ENCODE peak calls at places on chromosomes 4 and X, in nine cellular contexts. S is T-helper 1 cell; Y is HT1080; B is activated CD8-positive, alpha-beta memory T cell treated with anti-CD3 and anti-CD28 coated beads, Interleukin-2, amount 50 U/mL, for 48 hours; M is anterior cingulate cortex; E is stromal cell of bone marrow; X is endothelial cell; W is fibroblast of the aortic adventitia; V is NT2/D1. C is an unnamed sample.

GRCh38 chr4:8914461-8915171 is 43.0 kb upstream of the HMX1 start:
- DNase-seq in W (no peak), V (no peak), S (no peak), M (no peak), X (no peak), E (no peak), B (no peak), Y (no peak), C (no peak)

GRCh38 chr4:149928507-149928906 is 112.9 kb upstream of the IQCM start:
- DNase-seq in M (no peak), Y (no peak), B (no peak), W (no peak), E (no peak), X (no peak), S (no peak), V (no peak), C (no peak)

GRCh38 chr4:78720994-78721677 is 55.0 kb upstream of the BMP2K start:
- DNase-seq in B (peak; percentile 53), X (no peak), V (no peak), W (no peak), Y (no peak), S (no peak), M (no peak), E (no peak), C (no peak)

GRCh38 chr4:65791807-65792308 is 121.6 kb upstream of the EPHA5 start:
- DNase-seq in V (no peak), B (no peak), M (no peak), X (no peak), S (no peak), Y (peak; percentile 55), W (peak; percentile 55), E (no peak), C (peak; percentile 16)

GRCh38 chr4:117327491-117327890 is 242.1 kb upstream of the TRAM1L1 start:
- DNase-seq in E (no peak), B (no peak), S (no peak), V (no peak), M (no peak), X (no peak), W (no peak), Y (no peak), C (no peak)

GRCh38 chr4:148481644-148482043 is 39.4 kb upstream of the NR3C2 start:
- DNase-seq in V (no peak), W (no peak), X (no peak), Y (no peak), B (no peak), E (no peak), M (no peak), S (no peak), C (no peak)

GRCh38 chr4:182179105-182179504 is 64.1 kb upstream of the TENM3 start:
- DNase-seq in Y (peak; percentile 63), E (peak; percentile 26), B (no peak), W (peak; percentile 42), V (peak; percentile 18), M (no peak), S (no peak), X (no peak), C (peak; percentile 77)

GRCh38 chrX:18893536-18893935 is 90.4 kb downstream of the PHKA2 start:
- DNase-seq in B (no peak), V (no peak), X (no peak), Y (no peak), M (no peak), S (no peak), E (no peak), W (no peak), C (no peak)

GRCh38 chr4:36255575-36255974 is 11.3 kb upstream of the ARAP2 start:
- DNase-seq in W (no peak), M (no peak), S (peak; percentile 59), E (no peak), B (no peak), X (no peak), Y (no peak), V (no peak), C (no peak)

GRCh38 chrX:115344885-115345653 is 55.6 kb downstream of the LUZP4 start:
- DNase-seq in X (peak; percentile 22), B (no peak), V (peak; percentile 81), E (peak; percentile 94), W (peak; percentile 97), M (peak; percentile 66), Y (peak; percentile 92), S (no peak), C (peak; percentile 95)

GRCh38 chr4:173181769-173182374 is 13.3 kb downstream of the GALNT7 start:
- DNase-seq in B (no peak), S (no peak), X (no peak), Y (peak; percentile 81), E (peak; percentile 57), W (peak; percentile 68), V (no peak), M (no peak), C (peak; percentile 79)

GRCh38 chr4:150782311-150782710 is 200.4 kb downstream of the MAB21L2 start:
- DNase-seq in E (no peak), Y (peak; percentile 37), X (no peak), M (no peak), V (no peak), B (no peak), W (peak; percentile 13), S (no peak), C (no peak)

GRCh38 chr4:75561789-75562188 is 5.9 kb downstream of the ODAPH start:
- DNase-seq in M (no peak), E (no peak), V (peak; percentile 27), Y (peak; percentile 15), X (no peak), B (no peak), W (no peak), S (no peak), C (no peak)

GRCh38 chr4:118867311-118868067 is 21.2 kb upstream of the SYNPO2 start:
- DNase-seq in V (no peak), S (no peak), M (no peak), W (peak; percentile 82), B (no peak), Y (no peak), X (no peak), E (no peak), C (peak; percentile 73)

GRCh38 chrX:6644411-6644810 is 109.5 kb upstream of the VCX3A start:
- DNase-seq in B (no peak), S (no peak), V (peak; percentile 9), W (no peak), X (no peak), M (no peak), Y (peak; percentile 4), E (no peak), C (no peak)

GRCh38 chr4:136864580-136865185 is 667.6 kb downstream of the PCDH18 start:
- DNase-seq in V (peak; percentile 42), E (peak; percentile 67), X (peak; percentile 56), Y (peak; percentile 63), W (peak; percentile 89), M (no peak), S (no peak), B (no peak), C (peak; percentile 79)

GRCh38 chrX:85851418-85851817 is 195.9 kb downstream of the CHM start:
- DNase-seq in E (no peak), B (no peak), W (no peak), M (no peak), S (no peak), V (no peak), Y (no peak), X (peak; percentile 3), C (peak; percentile 5)

GRCh38 chrX:109886122-109886761 is 116.7 kb upstream of the TMEM164 start:
- DNase-seq in B (no peak), E (no peak), X (peak; percentile 38), M (no peak), S (no peak), Y (peak; percentile 53), V (peak; percentile 33), W (peak; percentile 71), C (peak; percentile 70)

GRCh38 chr4:10762541-10762940 is 78.0 kb upstream of the CLNK start:
- DNase-seq in V (no peak), W (peak; percentile 69), M (no peak), X (no peak), E (peak; percentile 51), Y (peak; percentile 99), S (no peak), B (no peak), C (peak; percentile 75)

GRCh38 chrX:135295238-135295943 is 13.9 kb upstream of the ETDC start:
- DNase-seq in Y (no peak), E (peak; percentile 4), W (peak; percentile 22), B (peak; percentile 62), V (no peak), S (peak; percentile 41), M (peak; percentile 19), X (peak; percentile 6), C (peak; percentile 37)

GRCh38 chr4:169033660-169034059 is 23.6 kb upstream of the CBR4 start:
- DNase-seq in W (peak; percentile 24), B (no peak), S (no peak), Y (peak; percentile 36), X (no peak), M (no peak), V (no peak), E (no peak), C (no peak)

GRCh38 chr4:133130171-133130570 is 18.9 kb upstream of the PCDH10 start:
- DNase-seq in X (no peak), V (no peak), E (no peak), Y (peak; percentile 13), M (no peak), W (no peak), S (no peak), B (no peak), C (no peak)